ENCODE peak calls at places on chromosomes 11 and 22, in seven cellular contexts. V is natural killer cell; O is WTC11; S is neural crest cell; Q is body of pancreas; J is prostate gland; L is CD8-positive, alpha-beta T cell. T is an unnamed sample.

GRCh38 chr11:27166130-27166529 is 125.5 kb downstream of the BBOX1 start:
- DNase-seq in V (no peak), O (no peak), S (no peak), Q (no peak), J (no peak), L (no peak), T (no peak)

GRCh38 chr11:18727499-18728236 is 1.7 kb upstream of the IGSF22 start:
- DNase-seq in V (no peak), O (peak), S (peak), Q (peak), J (no peak), L (peak), T (no peak)

GRCh38 chr22:17884951-17885350 is 110.7 kb upstream of the BID start:
- DNase-seq in V (no peak), O (no peak), S (no peak), Q (no peak), J (no peak), L (no peak), T (no peak)

GRCh38 chr22:27247691-27248434 is 553.7 kb downstream of the MN1 start:
- DNase-seq in V (no peak), O (no peak), S (no peak), Q (peak), J (no peak), L (no peak), T (no peak)

GRCh38 chr11:86431258-86431657 is 56.6 kb downstream of the CCDC81 start:
- DNase-seq in V (no peak), O (no peak), S (no peak), Q (no peak), J (no peak), L (no peak), T (no peak)

GRCh38 chr11:66892926-66893325 is 36.1 kb downstream of the LRFN4 start:
- DNase-seq in V (no peak), O (no peak), S (no peak), Q (no peak), J (no peak), L (no peak), T (no peak)

GRCh38 chr11:35621620-35622019 is 3.4 kb downstream of the FJX1 start:
- DNase-seq in V (no peak), O (no peak), S (no peak), Q (no peak), J (no peak), L (no peak), T (no peak)

GRCh38 chr22:24087071-24087795 is 76.1 kb downstream of the CABIN1 start:
- DNase-seq in V (no peak), O (no peak), S (no peak), Q (no peak), J (no peak), L (no peak), T (no peak)

GRCh38 chr11:35272391-35272821 is 133.4 kb downstream of the CD44 start:
- DNase-seq in V (peak), O (no peak), S (no peak), Q (no peak), J (no peak), L (peak), T (peak)

GRCh38 chr11:129922674-129923073 is 27.3 kb upstream of the NFRKB start:
- DNase-seq in V (no peak), O (no peak), S (no peak), Q (no peak), J (no peak), L (no peak), T (no peak)

GRCh38 chr11:122264121-122264520 is 148.1 kb upstream of the BLID start:
- DNase-seq in V (no peak), O (no peak), S (no peak), Q (no peak), J (no peak), L (no peak), T (no peak)

GRCh38 chr11:102345923-102346322 is 1.1 kb upstream of the BIRC2 start:
- DNase-seq in V (no peak), O (no peak), S (no peak), Q (no peak), J (no peak), L (no peak), T (no peak)

GRCh38 chr11:95296621-95297025 is 65.6 kb upstream of the SESN3 start:
- DNase-seq in V (no peak), O (no peak), S (no peak), Q (peak), J (no peak), L (no peak), T (peak)

GRCh38 chr11:79052539-79052938 is 388.3 kb downstream of the TENM4 start:
- DNase-seq in V (no peak), O (peak), S (no peak), Q (peak), J (no peak), L (no peak), T (no peak)

GRCh38 chr11:76729214-76729613 is 53.9 kb upstream of the TSKU start:
- DNase-seq in V (no peak), O (no peak), S (no peak), Q (no peak), J (no peak), L (no peak), T (no peak)

GRCh38 chr11:69071956-69072355 is 23.2 kb downstream of the TPCN2 start:
- DNase-seq in V (no peak), O (no peak), S (no peak), Q (no peak), J (no peak), L (no peak), T (no peak)

GRCh38 chr22:20135265-20135664 is 3.7 kb downstream of the ZDHHC8 start:
- DNase-seq in V (no peak), O (no peak), S (no peak), Q (no peak), J (no peak), L (no peak), T (no peak)

GRCh38 chr22:21764038-21764804 is 28.6 kb upstream of the YPEL1 start:
- DNase-seq in V (peak), O (no peak), S (no peak), Q (no peak), J (no peak), L (no peak), T (no peak)

GRCh38 chr22:33658775-33659174 is 261.5 kb downstream of the LARGE1 start:
- DNase-seq in V (no peak), O (no peak), S (no peak), Q (peak), J (peak), L (no peak), T (no peak)

GRCh38 chr22:42829311-42829710 is 27.8 kb downstream of the ARFGAP3 start:
- DNase-seq in V (no peak), O (no peak), S (no peak), Q (no peak), J (no peak), L (no peak), T (no peak)

GRCh38 chr11:17612221-17613188 is 65.4 kb downstream of the OTOG start:
- DNase-seq in V (no peak), O (no peak), S (no peak), Q (no peak), J (no peak), L (no peak), T (no peak)

GRCh38 chr22:45968751-45969413 is 8.1 kb downstream of the WNT7B start:
- DNase-seq in V (no peak), O (no peak), S (no peak), Q (no peak), J (no peak), L (no peak), T (no peak)

GRCh38 chr22:45969801-45970464 is 7.0 kb downstream of the WNT7B start:
- DNase-seq in V (no peak), O (no peak), S (no peak), Q (no peak), J (no peak), L (no peak), T (no peak)

GRCh38 chr22:45970709-45971388 is 6.1 kb downstream of the WNT7B start:
- DNase-seq in V (no peak), O (no peak), S (no peak), Q (no peak), J (no peak), L (no peak), T (no peak)

GRCh38 chr22:45968003-45968650 is 8.8 kb downstream of the WNT7B start:
- DNase-seq in V (no peak), O (no peak), S (no peak), Q (no peak), J (no peak), L (no peak), T (no peak)

GRCh38 chr22:45969414-45969799 is 7.6 kb downstream of the WNT7B start:
- DNase-seq in V (no peak), O (no peak), S (no peak), Q (no peak), J (no peak), L (no peak), T (no peak)
- TF ChIP-seq CTCF in V (no peak), O (no peak), S (no peak), Q (no peak), J (no peak), L (no peak), T (no peak)

DNA sequence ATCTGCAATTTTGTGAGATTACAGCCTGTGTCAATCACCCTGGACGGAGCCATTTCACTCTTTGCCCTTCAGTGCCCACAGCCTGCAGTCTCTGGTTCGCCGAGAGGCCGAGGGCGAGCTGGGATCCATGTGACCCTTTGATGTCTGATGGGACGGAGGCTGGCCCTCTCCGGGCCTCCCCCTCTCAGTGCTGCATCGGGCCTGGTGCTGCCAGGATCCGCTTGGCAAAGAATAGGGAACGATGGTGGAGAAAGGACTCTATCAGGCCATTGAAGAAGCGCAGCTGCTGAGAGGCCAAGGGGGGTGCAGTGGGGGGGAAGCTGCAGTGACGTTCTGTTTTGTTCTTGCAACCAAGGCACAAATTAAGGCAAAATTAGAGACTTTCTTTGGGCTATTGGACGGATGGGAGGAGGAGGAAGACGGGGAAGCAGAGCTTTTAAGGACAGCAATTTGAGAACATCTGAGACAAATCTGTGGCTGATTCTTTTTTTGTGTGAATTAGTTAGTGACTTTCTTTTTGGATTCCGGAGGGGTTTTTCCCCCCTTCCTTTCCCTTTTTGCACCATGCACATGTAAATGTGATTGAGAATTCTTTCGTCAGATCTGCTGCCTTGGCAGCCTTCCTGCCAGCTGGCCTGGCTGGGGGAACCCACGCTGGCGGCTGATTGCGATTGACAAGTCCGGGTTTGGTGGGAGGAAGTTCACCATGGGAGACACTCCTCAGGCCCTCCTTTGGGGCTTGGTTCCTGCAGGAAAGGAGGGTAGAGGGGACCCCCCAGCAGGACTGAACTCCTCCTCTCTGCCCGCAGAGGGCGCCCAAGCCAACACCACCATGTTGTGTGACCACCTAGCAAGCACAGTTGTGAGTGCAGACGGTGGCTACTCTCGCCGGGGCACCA is 214.5 kb downstream of the NTM start:
- DNase-seq in V (no peak), O (peak), S (peak), Q (no peak), J (no peak), L (no peak), T (no peak)
- TF ChIP-seq CTCF in V (no peak), O (peak), S (peak), Q (no peak), J (no peak), L (no peak), T (no peak)

DNA sequence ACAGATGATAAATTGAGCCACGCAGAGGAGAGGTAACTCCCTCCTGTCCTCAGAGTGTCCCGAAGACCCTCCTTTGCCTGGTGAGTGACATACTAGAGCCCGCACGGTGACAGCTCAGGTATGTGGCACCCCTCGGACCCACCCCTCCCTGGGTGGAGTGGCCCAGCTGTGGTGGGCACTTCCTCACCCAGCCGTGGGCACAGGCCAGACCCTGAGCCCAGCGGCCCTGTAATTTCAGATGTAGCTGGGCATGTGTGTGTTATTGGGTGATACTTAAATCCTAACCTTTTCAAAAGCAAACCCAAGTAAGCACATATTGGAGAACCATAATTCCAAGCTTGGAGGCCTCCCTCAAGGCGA is 93.2 kb downstream of the WNT7B start:
- DNase-seq in V (no peak), O (no peak), S (no peak), Q (no peak), J (no peak), L (no peak), T (peak)
- TF ChIP-seq CTCF in V (no peak), O (no peak), S (no peak), Q (no peak), J (no peak), L (no peak), T (no peak)

GRCh38 chr11:125123947-125124633 is 12.7 kb upstream of the TMEM218 start:
- DNase-seq in V (no peak), O (peak), S (no peak), Q (peak), J (no peak), L (no peak), T (no peak)
- TF ChIP-seq CTCF in V (peak), O (peak), S (peak), Q (peak), J (peak), L (peak), T (peak)

DNA sequence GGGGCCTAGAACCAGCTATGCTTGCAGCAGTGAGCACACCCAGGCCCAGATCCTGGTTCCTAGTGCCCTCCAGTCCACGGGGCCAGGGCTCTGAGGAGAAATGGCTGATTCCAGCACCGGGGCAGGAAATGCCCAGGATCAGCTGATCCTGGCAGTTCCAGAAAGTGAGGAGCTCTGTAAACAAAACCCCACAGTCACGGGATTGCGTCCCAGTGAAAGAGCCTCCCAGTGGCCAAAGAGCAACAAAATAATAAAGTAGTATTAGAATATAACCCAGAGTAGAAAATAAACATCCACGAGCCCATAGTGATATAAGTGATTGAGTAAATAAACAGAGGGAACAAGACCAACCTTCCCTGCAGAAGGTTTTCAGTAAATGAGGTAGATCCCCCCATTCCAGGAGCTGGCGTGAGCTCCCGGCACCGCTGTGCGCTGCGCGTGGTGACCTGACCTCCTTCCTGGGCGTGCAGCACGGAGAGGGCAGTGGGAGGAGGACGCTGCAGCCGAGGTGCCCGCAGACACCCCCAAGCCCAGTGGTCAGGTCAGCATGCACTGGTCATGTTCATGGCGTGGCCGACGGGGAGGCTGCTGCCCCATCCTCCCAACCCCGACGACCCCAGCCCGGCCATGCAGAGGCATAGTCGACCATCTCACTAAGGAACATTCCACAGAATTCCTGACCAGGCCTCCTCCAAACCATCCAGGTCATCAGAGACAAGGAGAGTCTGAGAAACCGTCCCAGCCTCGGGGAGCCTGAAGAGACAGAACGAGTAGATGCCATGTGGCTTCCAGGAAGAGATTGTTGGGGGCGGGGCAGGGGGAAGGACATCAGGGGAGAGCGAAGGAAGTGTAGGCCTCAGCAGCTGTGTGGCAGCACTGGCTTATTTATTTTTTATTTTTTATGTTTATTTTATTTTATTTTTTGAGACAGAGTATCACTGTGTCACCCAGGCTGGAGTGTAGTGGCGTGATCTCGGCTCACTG is 19.9 kb downstream of the PTDSS2 start:
- DNase-seq in V (no peak), O (no peak), S (no peak), Q (peak), J (peak), L (no peak), T (no peak)
- TF ChIP-seq CTCF in V (no peak), O (no peak), S (no peak), Q (peak), J (peak), L (no peak), T (no peak)

GRCh38 chr11:70378506-70379134 is 19.7 kb upstream of the CTTN start:
- DNase-seq in V (no peak), O (no peak), S (no peak), Q (no peak), J (peak), L (no peak), T (no peak)
- TF ChIP-seq CTCF in V (no peak), O (no peak), S (peak), Q (no peak), J (no peak), L (no peak), T (no peak)

GRCh38 chr11:119114351-119114750 is 7.0 kb upstream of the HINFP start:
- DNase-seq in V (no peak), O (no peak), S (no peak), Q (no peak), J (no peak), L (no peak), T (no peak)

GRCh38 chr11:119116235-119116594 is 5.2 kb upstream of the HINFP start:
- DNase-seq in V (no peak), O (no peak), S (no peak), Q (no peak), J (no peak), L (no peak), T (no peak)

GRCh38 chr11:119116601-119117000 is 4.8 kb upstream of the HINFP start:
- DNase-seq in V (no peak), O (no peak), S (no peak), Q (no peak), J (no peak), L (no peak), T (peak)

GRCh38 chr11:119117004-119117706 is 4.2 kb upstream of the HINFP start:
- DNase-seq in V (no peak), O (no peak), S (no peak), Q (no peak), J (no peak), L (no peak), T (no peak)

DNA sequence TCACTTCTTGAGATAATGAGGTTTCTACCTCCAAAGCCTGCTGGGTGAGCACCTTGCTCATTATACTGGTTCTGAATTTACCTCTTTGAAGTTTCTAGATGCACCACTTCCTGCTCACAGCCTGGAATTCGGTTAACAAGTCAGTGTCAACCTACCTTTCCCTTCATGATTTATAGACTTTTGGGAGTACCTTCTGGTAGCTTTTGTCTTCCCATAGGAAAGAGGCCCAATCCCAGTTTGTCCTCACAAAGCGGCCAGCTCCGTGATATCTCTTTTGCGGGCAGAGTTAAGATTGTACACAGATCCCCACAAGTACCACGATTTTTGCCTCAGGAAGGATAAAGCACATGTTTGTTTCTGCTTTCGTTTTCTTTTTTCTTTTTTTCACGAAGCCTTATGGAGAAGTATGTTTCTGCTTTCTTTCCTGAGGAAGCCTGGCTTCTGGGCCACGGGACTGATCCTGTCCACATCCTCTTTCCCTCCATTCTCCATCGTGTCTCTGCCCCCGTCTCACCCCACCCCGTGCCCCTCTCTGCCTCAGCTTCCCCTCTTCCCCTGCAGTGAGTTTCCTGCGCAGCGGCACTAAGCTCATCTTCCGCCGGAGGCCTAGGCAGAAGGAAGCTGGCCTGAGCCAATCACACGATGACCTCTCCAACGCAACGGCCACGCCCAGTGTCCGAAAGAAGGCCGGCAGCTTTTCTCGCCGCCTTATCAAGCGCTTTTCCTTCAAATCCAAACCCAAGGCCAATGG is 5.7 kb upstream of the HINFP start:
- DNase-seq in V (no peak), O (no peak), S (no peak), Q (peak), J (no peak), L (no peak), T (peak)
- TF ChIP-seq CTCF in V (no peak), O (no peak), S (no peak), Q (no peak), J (no peak), L (no peak), T (no peak)

DNA sequence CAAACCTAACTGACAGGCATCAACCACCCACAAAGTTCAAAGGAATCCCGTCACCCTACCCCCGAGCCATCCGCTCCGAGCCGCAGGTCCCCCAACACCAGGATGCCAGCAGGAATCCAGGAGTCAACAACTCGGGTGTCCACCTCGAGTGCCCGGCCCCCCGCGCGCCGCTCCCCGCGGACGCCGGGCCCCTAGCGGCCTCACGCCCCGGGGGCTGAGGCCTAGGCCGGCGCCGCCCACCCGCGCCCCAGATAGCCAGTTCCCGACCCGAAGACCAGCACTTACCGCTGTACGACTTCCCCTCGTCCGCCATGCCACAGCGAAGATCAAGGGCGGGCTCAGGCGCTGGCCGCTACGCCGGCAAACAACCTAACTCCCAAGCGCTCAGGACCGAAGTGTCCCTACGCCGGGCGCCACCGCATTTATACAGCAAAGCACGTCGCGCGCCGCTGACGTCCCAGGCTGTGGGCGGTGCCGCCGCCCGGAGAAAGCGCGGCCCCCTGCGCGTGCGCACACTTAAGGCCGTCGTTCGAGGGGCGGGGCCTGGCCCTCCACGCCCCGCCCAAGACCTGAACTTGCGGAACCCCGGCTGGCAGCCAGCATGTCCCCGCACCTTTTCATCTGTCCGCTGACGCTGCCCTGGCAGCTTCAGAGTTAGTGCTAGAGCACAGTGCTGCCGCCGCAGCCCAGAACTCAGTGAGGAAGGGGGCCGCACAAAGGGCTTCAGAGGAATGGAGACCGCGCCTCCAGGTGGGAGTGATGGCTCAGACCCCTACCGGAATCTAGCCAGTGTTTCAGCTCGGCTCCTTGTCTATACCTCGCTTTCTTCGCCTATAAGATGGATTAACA is at the start of gene NXF1:
- DNase-seq in V (peak), O (peak), S (peak), Q (peak), J (peak), L (peak), T (peak)
- TF ChIP-seq CTCF in V (peak), O (no peak), S (peak), Q (peak), J (peak), L (no peak), T (no peak)